ENCODE peak calls at places on chromosome 14, in seven cellular contexts. K is psoas muscle, P is cardiac muscle cell, J is lower lobe of right lung, W is astrocyte of the spinal cord, T is MM.1S, I is fibroblast of pulmonary artery. G is an unnamed sample.

GRCh38 chr14:63438065-63438757 is 105.0 kb downstream of the PPP2R5E start:
- DNase-seq in I (peak), K (peak), W (peak), T (peak), P (no peak), J (no peak), G (no peak)

GRCh38 chr14:31261859-31262739 is 54.5 kb upstream of the HECTD1 start:
- DNase-seq in W (peak), P (no peak), T (no peak), K (no peak), I (peak), J (peak), G (no peak)

GRCh38 chr14:48826058-48826457 is 760.1 kb downstream of the RPS29 start:
- DNase-seq in J (no peak), P (no peak), T (no peak), I (no peak), K (no peak), W (no peak), G (no peak)

GRCh38 chr14:103607039-103607668 is 21.9 kb upstream of the KLC1 start:
- DNase-seq in I (peak), W (peak), T (peak), P (peak), K (peak), J (peak), G (no peak)

GRCh38 chr14:45181329-45181728 is 45.6 kb downstream of the FANCM start:
- DNase-seq in I (peak), T (no peak), J (no peak), P (no peak), K (no peak), W (peak), G (no peak)

GRCh38 chr14:39229222-39229543 is 4.5 kb upstream of the MIA2 start:
- DNase-seq in K (no peak), W (no peak), I (no peak), P (no peak), J (no peak), T (no peak), G (no peak)

GRCh38 chr14:89509891-89510290 is 92.9 kb upstream of the FOXN3 start:
- DNase-seq in T (no peak), J (no peak), P (no peak), W (peak), K (no peak), I (peak), G (no peak)

GRCh38 chr14:101972126-101972785 is 7.9 kb downstream of the DYNC1H1 start:
- DNase-seq in K (peak), T (no peak), W (peak), J (peak), P (no peak), I (peak), G (no peak)

GRCh38 chr14:34190746-34191145 is 239.9 kb upstream of the EGLN3 start:
- DNase-seq in T (no peak), I (no peak), K (no peak), J (no peak), P (no peak), W (no peak), G (no peak)

GRCh38 chr14:101182476-101182875 is 279.0 kb upstream of the RTL1 start:
- DNase-seq in I (no peak), J (no peak), T (no peak), W (no peak), K (no peak), P (no peak), G (no peak)

GRCh38 chr14:59032821-59033220 is 155.6 kb upstream of the DAAM1 start:
- DNase-seq in K (no peak), I (no peak), J (no peak), T (no peak), W (no peak), P (no peak), G (no peak)

GRCh38 chr14:54902521-54903420 is at the start of gene GCH1:
- DNase-seq in I (peak), W (peak), J (peak), P (peak), T (peak), K (peak), G (peak)

GRCh38 chr14:77355811-77356210 is 21.1 kb downstream of the TMED8 start:
- DNase-seq in K (no peak), I (no peak), J (no peak), P (no peak), T (no peak), W (no peak), G (no peak)

GRCh38 chr14:63840981-63841380 is 11.8 kb upstream of the SYNE2 start:
- DNase-seq in P (no peak), J (peak), I (no peak), K (no peak), W (no peak), T (no peak), G (no peak)

GRCh38 chr14:68661226-68662225 is 131.3 kb downstream of the ZFP36L1 start:
- DNase-seq in T (no peak), J (no peak), I (no peak), K (no peak), P (peak), W (no peak), G (no peak)

GRCh38 chr14:95318399-95318834 is 1.3 kb downstream of the CLMN start:
- DNase-seq in J (no peak), K (no peak), P (no peak), I (no peak), T (peak), W (no peak), G (no peak)

GRCh38 chr14:23071244-23071974 is 14.1 kb upstream of the CDH24 start:
- DNase-seq in I (peak), P (peak), W (peak), K (peak), T (peak), J (peak), G (no peak)

GRCh38 chr14:36508418-36509051 is 11.5 kb downstream of the NKX2-1 start:
- DNase-seq in W (no peak), J (peak), P (no peak), T (no peak), I (no peak), K (no peak), G (no peak)

GRCh38 chr14:71658261-71658860 is 273.9 kb upstream of the RGS6 start:
- DNase-seq in I (no peak), T (no peak), K (no peak), P (no peak), W (peak), J (no peak), G (no peak)

GRCh38 chr14:51552768-51553426 is 98.8 kb upstream of the FRMD6 start:
- DNase-seq in W (no peak), T (no peak), P (peak), J (no peak), K (no peak), I (no peak), G (no peak)

GRCh38 chr14:100733152-100733850 is 6.6 kb downstream of the DLK1 start:
- DNase-seq in K (no peak), I (no peak), J (no peak), P (no peak), W (no peak), T (no peak), G (no peak)

GRCh38 chr14:93958567-93959238 is 17.7 kb downstream of the ASB2 start:
- DNase-seq in W (no peak), T (no peak), I (no peak), K (peak), J (no peak), P (no peak), G (no peak)

GRCh38 chr14:60348211-60348610 is 99.2 kb downstream of the PPM1A start:
- DNase-seq in K (no peak), I (no peak), T (peak), P (no peak), W (no peak), J (no peak), G (no peak)

GRCh38 chr14:95536036-95536577 is 1.3 kb downstream of the GLRX5 start:
- DNase-seq in W (no peak), J (no peak), T (no peak), I (no peak), P (no peak), K (no peak), G (no peak)

GRCh38 chr14:64992328-64992885 is 5.7 kb downstream of the FNTB start:
- DNase-seq in P (no peak), K (no peak), J (peak), W (no peak), I (no peak), T (no peak), G (no peak)

GRCh38 chr14:103543721-103544626 is 15.0 kb downstream of the TRMT61A start:
- DNase-seq in K (peak), I (no peak), P (no peak), T (no peak), W (no peak), J (peak), G (no peak)

GRCh38 chr14:55588259-55588699 is 8.3 kb downstream of the KTN1 start:
- DNase-seq in J (no peak), T (no peak), K (no peak), I (no peak), P (no peak), W (peak), G (no peak)

GRCh38 chr14:95319312-95320075 is at the start of gene CLMN:
- DNase-seq in W (no peak), K (peak), I (peak), J (peak), T (peak), P (peak), G (no peak)

GRCh38 chr14:36091096-36091495 is 85.4 kb downstream of the PTCSC3 start:
- DNase-seq in T (no peak), I (peak), K (no peak), J (no peak), W (peak), P (no peak), G (no peak)

GRCh38 chr14:29741909-29742401 is 185.7 kb downstream of the PRKD1 start:
- DNase-seq in K (no peak), W (peak), I (peak), J (no peak), P (no peak), T (no peak), G (no peak)

GRCh38 chr14:28608438-28608837 is 158.1 kb upstream of the FOXG1 start:
- DNase-seq in W (peak), I (peak), K (no peak), J (no peak), P (no peak), T (no peak), G (no peak)

GRCh38 chr14:61524211-61524806 is 171.0 kb upstream of the HIF1A start:
- DNase-seq in W (peak), T (no peak), P (no peak), I (peak), J (no peak), K (no peak), G (no peak)

GRCh38 chr14:23604675-23605170 is 26.1 kb upstream of the JPH4 start:
- DNase-seq in T (no peak), J (no peak), W (no peak), I (no peak), P (no peak), K (no peak), G (no peak)

GRCh38 chr14:60508707-60509437 is at the start of gene SIX6:
- DNase-seq in W (no peak), J (no peak), P (peak), T (no peak), K (peak), I (peak), G (no peak)

GRCh38 chr14:104977681-104978647 is at the start of gene AHNAK2:
- DNase-seq in I (peak), P (peak), W (peak), K (peak), T (no peak), J (peak), G (no peak)

GRCh38 chr14:57352771-57353170 is 37.6 kb upstream of the NAA30 start:
- DNase-seq in P (no peak), I (no peak), J (no peak), W (no peak), T (no peak), K (no peak), G (no peak)

GRCh38 chr14:29197557-29197956 is 431.0 kb downstream of the FOXG1 start:
- DNase-seq in T (no peak), K (no peak), J (no peak), W (no peak), I (no peak), P (no peak), G (no peak)

GRCh38 chr14:106268013-106268727 is 741.8 kb downstream of the TMEM121 start:
- DNase-seq in P (no peak), T (no peak), W (no peak), K (no peak), I (no peak), J (peak), G (no peak)

GRCh38 chr14:93073366-93073722 is 42.4 kb downstream of the ITPK1 start:
- DNase-seq in K (no peak), W (no peak), I (no peak), J (no peak), P (no peak), T (no peak), G (no peak)

DNA sequence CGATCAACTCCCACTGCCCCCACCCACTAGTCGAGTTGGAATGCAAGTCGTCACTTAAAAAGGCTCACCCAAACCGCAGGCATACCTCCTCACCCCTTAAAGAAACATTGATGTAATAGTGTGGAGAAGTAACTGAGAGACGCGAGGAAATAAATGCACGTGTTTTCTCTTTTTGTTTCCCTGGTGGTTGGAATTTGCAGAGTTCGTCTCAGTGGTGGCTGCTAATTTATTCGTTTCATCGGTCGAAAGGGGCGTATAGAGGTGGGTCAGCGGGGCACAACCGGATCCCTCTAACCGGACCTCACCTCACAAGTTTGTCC is 5.1 kb upstream of the NPAS3 start:
- DNase-seq in W (peak), K (no peak), T (no peak), P (no peak), J (no peak), I (peak), G (no peak)
- TF ChIP-seq CTCF in W (peak), K (peak), T (no peak), P (no peak), J (no peak), I (peak), G (peak)

DNA sequence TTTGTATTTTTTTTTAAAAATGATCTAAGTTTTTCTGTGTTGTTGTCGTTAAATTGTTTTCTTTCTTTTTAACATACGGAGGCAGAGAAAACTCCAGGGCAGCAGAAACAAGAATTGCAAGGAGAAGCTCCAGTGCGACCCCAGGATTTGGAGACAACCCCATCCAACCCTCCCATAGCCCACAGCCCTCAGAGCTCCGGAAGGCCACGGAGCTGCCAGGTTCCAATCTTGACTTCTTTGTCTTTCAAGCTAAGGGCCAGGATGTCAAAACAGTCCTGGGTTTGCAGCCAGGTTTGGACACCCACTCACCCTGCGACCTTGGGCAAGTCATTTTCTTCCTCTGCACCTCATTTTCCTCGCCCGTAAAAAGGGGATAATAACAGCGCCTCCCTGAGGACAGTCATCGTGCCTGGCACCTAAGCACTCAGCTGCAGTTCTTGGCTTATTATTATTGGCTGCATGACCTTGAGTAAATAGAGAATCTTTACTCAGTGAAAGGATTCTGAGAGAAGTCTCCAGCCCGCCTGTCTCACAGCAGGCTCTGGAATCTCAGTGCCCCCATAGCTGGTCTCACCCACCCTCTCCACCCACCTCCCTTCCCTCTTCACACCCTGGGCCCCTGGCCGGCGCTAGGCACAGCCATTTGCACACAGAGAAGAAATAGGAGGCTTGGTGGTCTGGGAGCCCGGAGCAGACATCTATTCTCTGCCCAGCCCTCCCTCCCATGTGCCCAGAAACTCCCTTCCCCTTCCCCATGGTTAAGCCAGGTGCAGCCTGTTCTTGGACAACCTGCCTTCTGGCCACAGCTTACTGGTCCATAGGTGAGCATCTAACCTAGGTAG is 79.4 kb upstream of the BCL11B start:
- DNase-seq in I (no peak), P (no peak), K (no peak), W (no peak), T (no peak), J (no peak), G (no peak)
- TF ChIP-seq CTCF in I (no peak), P (no peak), K (no peak), W (no peak), T (no peak), J (no peak), G (no peak)

GRCh38 chr14:73724696-73725095 is 10.5 kb upstream of the PNMA1 start:
- DNase-seq in W (no peak), K (no peak), P (no peak), I (no peak), T (no peak), J (no peak), G (no peak)

GRCh38 chr14:73725116-73726024 is 11.2 kb upstream of the PNMA1 start:
- DNase-seq in J (no peak), T (no peak), K (peak), P (no peak), W (peak), I (peak), G (no peak)

GRCh38 chr14:73723411-73723798 is 9.2 kb upstream of the PNMA1 start:
- DNase-seq in P (no peak), W (peak), I (peak), K (no peak), J (no peak), T (no peak), G (no peak)

GRCh38 chr14:73722581-73722980 is 8.4 kb upstream of the PNMA1 start:
- DNase-seq in I (no peak), W (no peak), K (no peak), J (no peak), T (no peak), P (no peak), G (no peak)

GRCh38 chr14:73723799-73724621 is 9.8 kb upstream of the PNMA1 start:
- DNase-seq in T (no peak), K (peak), W (peak), P (no peak), I (peak), J (peak), G (no peak)
- TF ChIP-seq CTCF in T (no peak), K (peak), W (peak), P (no peak), I (no peak), J (no peak), G (no peak)

DNA sequence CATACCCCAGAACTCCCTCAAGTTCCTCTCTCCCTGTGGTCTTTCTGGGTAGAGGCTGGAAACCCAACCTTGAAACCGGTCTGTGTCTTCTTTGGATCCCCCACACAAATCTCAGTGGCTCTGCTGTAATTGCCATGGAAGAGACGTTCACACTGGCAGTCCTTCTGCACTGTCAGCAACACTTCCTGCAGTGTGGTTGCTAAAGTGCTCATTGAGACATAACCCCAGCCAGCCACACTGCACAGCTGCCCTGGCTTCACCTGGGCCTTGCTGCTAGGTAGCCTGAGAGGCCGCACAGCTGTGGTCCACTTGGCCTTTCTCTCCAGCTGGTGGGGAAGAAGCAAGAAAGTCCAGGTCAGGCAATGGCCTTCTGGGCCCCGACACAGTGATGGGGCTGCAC is 2.4 kb downstream of the GZMH start:
- DNase-seq in T (peak), W (no peak), I (no peak), P (no peak), J (no peak), K (no peak), G (no peak)
- TF ChIP-seq CTCF in T (no peak), W (no peak), I (no peak), P (no peak), J (no peak), K (no peak), G (no peak)

DNA sequence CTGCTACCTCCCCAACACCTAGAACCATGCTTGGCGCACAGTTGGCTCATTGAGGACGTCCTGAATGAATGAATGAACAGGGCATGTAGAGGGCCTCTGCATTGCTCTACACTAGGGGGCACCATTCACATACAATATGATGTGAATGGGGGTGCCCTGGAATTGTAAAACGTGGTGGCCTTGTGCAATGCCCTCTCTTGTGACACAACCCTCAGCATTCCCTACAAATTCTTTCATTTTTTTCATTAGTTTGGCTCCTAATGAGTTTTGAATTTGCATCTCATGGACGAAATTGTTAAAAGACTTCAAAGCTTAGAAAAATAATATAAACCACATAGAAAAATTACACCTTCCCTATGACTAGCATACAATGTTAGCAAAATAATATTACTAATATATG is 2.3 kb upstream of the DIO2 start:
- DNase-seq in W (peak), K (no peak), I (peak), J (no peak), P (peak), T (peak), G (no peak)
- TF ChIP-seq CTCF in W (peak), K (no peak), I (peak), J (peak), P (peak), T (peak), G (peak)

GRCh38 chr14:21894003-21894897 is 220.6 kb upstream of the OR4E1 start:
- DNase-seq in J (no peak), I (no peak), W (no peak), T (peak), P (peak), K (no peak), G (no peak)
- TF ChIP-seq CTCF in J (peak), I (peak), W (peak), T (peak), P (peak), K (no peak), G (peak)

G was measured in type B pancreatic cell.